ENCODE peak calls at places on chromosomes 13 and 19, in seven cellular contexts. A is heart left ventricle, B is ascending aorta, V is breast epithelium, X is heart right ventricle, E is tibial nerve, Q is suprapubic skin. C is an unnamed sample.

GRCh38 chr13:36362251-36362650 is 16.1 kb upstream of the SPART start:
- DNase-seq in X (no peak), E (no peak), V (no peak), A (no peak), Q (no peak), B (no peak), C (no peak)

GRCh38 chr19:15244106-15244803 is 12.0 kb upstream of the EPHX3 start:
- DNase-seq in B (no peak), V (no peak), E (no peak), Q (no peak), X (no peak), A (no peak), C (no peak)

GRCh38 chr19:54297759-54298305 is 15.1 kb downstream of the LILRA5 start:
- DNase-seq in V (peak), A (no peak), Q (peak), B (no peak), X (no peak), E (no peak), C (no peak)

GRCh38 chr13:36839281-36839680 is 20.3 kb downstream of the RFXAP start:
- DNase-seq in V (no peak), X (no peak), E (no peak), Q (no peak), B (no peak), A (no peak), C (no peak)

GRCh38 chr19:29878973-29879654 is 62.9 kb upstream of the URI1 start:
- DNase-seq in B (peak), E (peak), X (no peak), A (no peak), Q (no peak), V (peak), C (no peak)

GRCh38 chr13:101258071-101258470 is 158.2 kb downstream of the NALCN start:
- DNase-seq in A (no peak), X (no peak), E (no peak), Q (no peak), B (no peak), V (no peak), C (peak)

GRCh38 chr19:35446194-35446593 is 1.9 kb upstream of the FFAR2 start:
- DNase-seq in E (no peak), B (no peak), A (no peak), X (no peak), V (no peak), Q (no peak), C (peak)

GRCh38 chr13:73870036-73870741 is 264.0 kb downstream of the KLF12 start:
- DNase-seq in V (no peak), A (no peak), B (no peak), X (no peak), Q (no peak), E (no peak), C (no peak)

GRCh38 chr19:41427647-41428480 is 690 bp upstream of the B3GNT8 start:
- DNase-seq in A (no peak), E (peak), V (peak), X (peak), Q (no peak), B (no peak), C (peak)

DNA sequence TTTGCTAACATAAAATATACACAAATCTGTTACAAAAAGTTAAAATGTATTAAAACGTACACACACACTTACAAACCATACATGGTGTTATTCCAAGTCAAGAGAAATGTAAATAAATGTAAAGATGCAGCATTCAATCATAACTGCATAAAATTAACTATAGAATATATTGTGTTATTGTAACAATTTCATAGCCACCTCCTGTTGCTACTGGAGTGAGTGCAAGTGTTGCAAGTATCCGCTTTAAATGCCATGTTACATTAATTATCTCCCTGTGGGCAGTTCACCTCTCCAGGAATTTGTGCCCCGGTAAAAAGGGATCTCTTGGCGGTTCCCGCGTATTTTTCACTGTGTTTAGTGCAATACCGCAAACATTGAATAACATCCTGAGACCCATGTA is 3.5 kb upstream of the INSR start:
- DNase-seq in X (no peak), V (no peak), E (no peak), Q (no peak), A (no peak), B (no peak), C (no peak)
- TF ChIP-seq CTCF in X (no peak), V (no peak), E (no peak), Q (no peak), A (no peak), B (no peak), C (no peak)

DNA sequence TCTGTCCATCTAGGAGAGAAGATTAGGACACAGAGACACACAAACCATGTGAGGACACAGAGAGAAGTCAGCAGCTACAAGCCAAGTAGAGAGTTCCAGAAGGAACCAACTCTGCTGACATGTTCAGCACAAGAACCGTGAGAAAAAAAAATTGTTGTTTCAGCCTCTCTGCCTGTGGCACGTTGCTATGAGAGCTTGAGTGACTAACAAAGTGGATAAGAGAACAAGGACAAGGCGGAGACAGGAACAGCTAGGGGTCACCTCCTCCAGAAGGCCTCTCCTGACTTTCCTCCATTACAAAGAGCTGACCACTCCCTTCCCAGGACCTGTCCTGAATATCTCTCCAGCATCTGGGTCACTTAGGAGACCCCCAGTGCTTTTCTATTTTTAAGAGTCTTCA is 5.6 kb upstream of the SIGLEC12 start:
- DNase-seq in V (no peak), A (no peak), B (no peak), E (no peak), Q (no peak), X (no peak), C (no peak)
- TF ChIP-seq CTCF in V (no peak), A (no peak), B (no peak), E (no peak), Q (no peak), X (no peak), C (no peak)

GRCh38 chr19:48915757-48916156 is 15.6 kb downstream of the NUCB1 start:
- DNase-seq in B (no peak), A (no peak), E (no peak), V (no peak), Q (no peak), X (no peak), C (no peak)
- TF ChIP-seq CTCF in B (no peak), A (no peak), E (no peak), V (no peak), Q (no peak), X (no peak), C (no peak)

DNA sequence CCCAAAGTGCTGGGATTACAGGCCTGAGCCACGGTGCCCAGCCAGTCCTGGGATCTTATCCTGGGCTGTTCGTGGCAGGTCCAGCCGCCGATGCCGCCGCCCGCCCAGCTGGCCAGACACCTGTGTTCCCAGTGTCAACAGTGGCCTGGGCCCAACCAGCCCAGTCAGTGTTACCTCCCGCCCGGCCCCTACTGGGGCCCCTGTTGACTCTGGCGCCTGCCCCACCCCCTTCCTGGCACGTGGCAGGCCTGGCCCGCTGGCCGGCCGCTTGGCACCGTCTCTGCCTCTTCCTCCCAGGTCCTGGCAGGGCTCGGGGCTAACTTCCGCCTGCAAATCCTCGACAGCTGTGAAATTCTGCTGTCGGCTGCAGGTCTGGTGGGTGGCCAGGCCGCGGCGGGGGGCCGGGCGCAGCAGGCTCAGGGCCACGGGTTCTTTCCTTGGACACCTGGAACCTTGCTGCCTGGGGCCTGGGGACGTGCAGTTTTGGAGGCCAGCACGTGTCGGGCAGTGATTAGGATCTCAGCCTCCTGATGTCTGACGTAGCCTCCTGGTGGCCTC is 9.1 kb downstream of the ARID3A start:
- DNase-seq in V (peak), E (peak), B (peak), Q (peak), A (peak), X (peak), C (no peak)
- TF ChIP-seq CTCF in V (no peak), E (no peak), B (no peak), Q (no peak), A (no peak), X (no peak), C (no peak)

GRCh38 chr13:90414691-90415596 is 932.5 kb upstream of the MIR17HG start:
- DNase-seq in Q (no peak), V (no peak), A (no peak), X (no peak), B (no peak), E (no peak), C (no peak)

GRCh38 chr13:90416519-90416918 is 931.0 kb upstream of the MIR17HG start:
- DNase-seq in X (no peak), V (no peak), B (no peak), Q (no peak), E (peak), A (no peak), C (no peak)

GRCh38 chr13:90416938-90417337 is 930.5 kb upstream of the MIR17HG start:
- DNase-seq in Q (no peak), A (no peak), X (no peak), E (no peak), V (no peak), B (no peak), C (no peak)

GRCh38 chr13:90415902-90416301 is 931.6 kb upstream of the MIR17HG start:
- DNase-seq in X (no peak), V (no peak), B (no peak), E (no peak), Q (no peak), A (no peak), C (no peak)

GRCh38 chr13:90420683-90421082 is 926.8 kb upstream of the MIR17HG start:
- DNase-seq in V (no peak), X (no peak), B (no peak), Q (no peak), E (no peak), A (no peak), C (no peak)
- TF ChIP-seq CTCF in V (no peak), X (peak), B (no peak), Q (no peak), E (no peak), A (no peak), C (no peak)

DNA sequence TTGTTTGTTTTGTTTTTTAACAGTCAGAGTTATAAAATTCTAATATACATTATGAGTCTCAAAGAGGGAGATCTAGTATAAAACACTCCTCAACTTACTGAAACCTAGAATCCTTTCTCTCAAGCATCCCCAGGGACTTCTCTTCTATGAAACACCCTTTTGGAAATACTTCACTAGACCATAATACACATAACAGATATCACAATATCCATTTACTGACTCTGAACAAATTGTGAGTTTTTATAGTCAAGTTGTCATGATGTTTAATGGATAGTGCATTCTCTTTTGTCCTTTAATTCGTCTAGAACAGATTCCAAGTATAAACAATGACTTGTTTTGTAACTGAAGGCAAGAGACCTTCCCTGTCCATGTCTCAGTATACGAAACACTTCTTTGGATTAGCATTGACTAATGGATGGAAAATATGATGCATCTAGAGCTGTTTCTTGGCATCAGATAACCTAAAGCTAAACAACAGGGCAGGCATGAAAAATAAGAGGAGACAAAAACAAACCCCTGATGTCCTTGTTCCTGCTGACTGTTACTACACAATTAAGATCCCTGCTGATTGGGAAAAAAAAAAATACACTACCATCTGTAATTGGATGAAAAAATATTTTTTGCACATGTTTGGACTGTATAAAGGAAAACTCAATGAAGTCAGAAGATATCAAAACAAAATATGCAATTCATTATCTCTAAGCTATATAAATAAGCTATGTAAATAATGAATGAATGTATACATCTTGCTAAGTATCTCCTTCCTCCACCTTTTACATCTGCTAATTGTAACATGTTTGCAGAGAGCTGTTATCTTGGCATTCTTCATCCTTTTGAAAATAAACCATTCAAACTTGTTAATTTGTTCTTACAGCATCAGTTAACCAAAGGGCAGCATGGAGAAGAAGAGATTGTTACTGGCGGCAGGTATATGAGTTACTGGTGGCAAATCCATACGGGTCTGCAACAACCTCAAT is 214.2 kb downstream of the LACC1 start:
- DNase-seq in Q (no peak), B (no peak), X (no peak), A (no peak), E (no peak), V (no peak), C (no peak)
- TF ChIP-seq CTCF in Q (no peak), B (no peak), X (no peak), A (no peak), E (no peak), V (no peak), C (no peak)

DNA sequence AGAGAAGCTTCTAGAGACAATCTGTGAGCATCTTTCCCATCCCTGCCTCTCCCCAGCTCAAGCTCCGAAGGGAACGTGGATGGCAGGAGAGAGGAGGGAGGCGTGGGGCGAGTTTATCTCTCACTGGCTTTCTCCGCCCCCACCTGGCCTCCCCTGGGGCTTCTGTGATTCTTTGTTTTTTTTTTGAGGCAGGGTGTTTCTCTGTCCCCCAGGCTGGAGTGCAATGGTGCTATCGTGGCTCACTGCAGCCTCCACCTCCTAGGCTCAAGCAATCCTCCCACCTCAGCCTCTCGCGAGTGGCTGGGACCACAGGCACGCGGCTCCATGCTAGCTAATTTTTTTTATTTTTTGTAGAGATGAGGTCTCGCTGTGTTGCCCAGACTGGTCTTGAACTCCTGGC is 23.0 kb downstream of the EFNA2 start:
- DNase-seq in X (no peak), E (no peak), A (no peak), B (no peak), Q (no peak), V (no peak), C (no peak)
- TF ChIP-seq CTCF in X (no peak), E (no peak), A (no peak), B (no peak), Q (no peak), V (no peak), C (no peak)

GRCh38 chr19:48784527-48784926 is 26.3 kb downstream of the BCAT2 start:
- DNase-seq in E (no peak), Q (no peak), V (no peak), A (no peak), X (no peak), B (no peak), C (no peak)
- TF ChIP-seq CTCF in E (no peak), Q (no peak), V (no peak), A (no peak), X (peak), B (no peak), C (no peak)

C was measured in GM10248.